ENCODE peak calls at places on chromosome 7, in seven cellular contexts. P is stimulated activated CD8-positive, alpha-beta memory T cell treated with anti-CD3 and anti-CD28 coated beads, Interleukin-15, amount 100 ng/mL, for 48 hours; X is activated gamma-delta T cell treated with Interleukin-2 at 50 U/mL for 16 hours; D is activated CD8-positive, alpha-beta memory T cell treated with anti-CD3 and anti-CD28 coated beads, Interleukin-2, amount 50 U/mL, for 48 hours; M is foreskin fibroblast; S is WERI-Rb-1; Z is vagina. T is an unnamed sample.

GRCh38 chr7:29494350-29494749 is 69.3 kb upstream of the PRR15 start:
- DNase-seq in M (peak; percentile 11), D (no peak), Z (no peak), X (no peak), S (no peak), P (no peak), T (no peak)

GRCh38 chr7:668139-668871 is 58.2 kb upstream of the DNAAF5 start:
- DNase-seq in D (no peak), X (no peak), Z (no peak), P (no peak), S (no peak), M (peak; percentile 68), T (peak; percentile 69)

GRCh38 chr7:8314566-8314965 is 52.6 kb upstream of the ICA1 start:
- DNase-seq in P (no peak), X (no peak), D (no peak), M (no peak), Z (no peak), S (no peak), T (no peak)

GRCh38 chr7:77338883-77339629 is 77.1 kb downstream of the GSAP start:
- DNase-seq in D (no peak), P (no peak), X (no peak), M (peak; percentile 62), Z (no peak), S (no peak), T (no peak)

GRCh38 chr7:112866424-112866823 is 76.2 kb upstream of the TMEM168 start:
- DNase-seq in M (no peak), P (no peak), X (no peak), D (no peak), Z (no peak), S (no peak), T (no peak)

GRCh38 chr7:55569269-55569663 is 3.0 kb downstream of the VOPP1 start:
- DNase-seq in Z (no peak), X (no peak), D (no peak), S (no peak), P (no peak), M (no peak), T (no peak)

GRCh38 chr7:80082214-80082613 is 52.4 kb upstream of the GNAI1 start:
- DNase-seq in X (no peak), P (no peak), S (no peak), Z (no peak), M (no peak), D (no peak), T (no peak)

GRCh38 chr7:7970113-7970619 is 1.6 kb downstream of the GLCCI1 start:
- DNase-seq in Z (no peak), P (no peak), X (no peak), D (no peak), S (peak; percentile 37), M (no peak), T (no peak)

GRCh38 chr7:30968747-30969603 is 5.2 kb downstream of the GHRHR start:
- DNase-seq in M (no peak), P (no peak), Z (no peak), S (no peak), X (no peak), D (peak; percentile 32), T (no peak)

GRCh38 chr7:107630342-107630741 is 30.3 kb upstream of the SLC26A4 start:
- DNase-seq in X (no peak), Z (no peak), M (no peak), D (no peak), P (no peak), S (no peak), T (no peak)

GRCh38 chr7:36887969-36888368 is 163.7 kb upstream of the AOAH start:
- DNase-seq in D (no peak), M (no peak), X (no peak), P (no peak), S (no peak), Z (no peak), T (no peak)

GRCh38 chr7:4951903-4952636 is 6.9 kb downstream of the MMD2 start:
- DNase-seq in P (no peak), M (no peak), X (no peak), D (no peak), Z (no peak), S (no peak), T (no peak)

GRCh38 chr7:39084344-39084743 is 106.6 kb downstream of the POU6F2 start:
- DNase-seq in S (no peak), Z (no peak), D (no peak), X (no peak), M (no peak), P (no peak), T (no peak)

GRCh38 chr7:73904219-73905136 is 43.5 kb downstream of the TMEM270 start:
- DNase-seq in X (no peak), S (peak; percentile 24), D (no peak), P (no peak), Z (peak; percentile 79), M (peak; percentile 28), T (no peak)

T was measured in ovary.